ENCODE peak calls at places on chromosomes 5 and 9, in five cellular contexts. One of them, this sample, is unnamed.

GRCh38 chr5:143605403-143606005 is 202.0 kb upstream of the NR3C1 start:
- DNase-seq in posterior cingulate gyrus: no peak
- DNase-seq in amniotic epithelial cell: no peak
- DNase-seq in sciatic nerve: no peak
- DNase-seq in CD8-positive, alpha-beta T cell: no peak
- DNase-seq in this sample: peak

GRCh38 chr9:101018391-101018990 is 10.0 kb upstream of the PLPPR1 start:
- DNase-seq in posterior cingulate gyrus: no peak
- DNase-seq in amniotic epithelial cell: no peak
- DNase-seq in sciatic nerve: no peak
- DNase-seq in CD8-positive, alpha-beta T cell: no peak
- DNase-seq in this sample: no peak

GRCh38 chr5:125227333-125228075 is 481.1 kb upstream of the ZNF608 start:
- DNase-seq in posterior cingulate gyrus: no peak
- DNase-seq in amniotic epithelial cell: peak
- DNase-seq in sciatic nerve: peak
- DNase-seq in CD8-positive, alpha-beta T cell: no peak
- DNase-seq in this sample: peak

GRCh38 chr5:116032094-116032517 is at the start of gene ARL14EPL:
- DNase-seq in posterior cingulate gyrus: no peak
- DNase-seq in amniotic epithelial cell: peak
- DNase-seq in sciatic nerve: no peak
- DNase-seq in CD8-positive, alpha-beta T cell: no peak
- DNase-seq in this sample: peak

GRCh38 chr5:73812457-73812856 is 186.5 kb downstream of the ARHGEF28 start:
- DNase-seq in posterior cingulate gyrus: no peak
- DNase-seq in amniotic epithelial cell: no peak
- DNase-seq in sciatic nerve: no peak
- DNase-seq in CD8-positive, alpha-beta T cell: no peak
- DNase-seq in this sample: no peak

GRCh38 chr5:135466178-135467050 is 14.3 kb upstream of the TIFAB start:
- DNase-seq in posterior cingulate gyrus: peak
- DNase-seq in amniotic epithelial cell: peak
- DNase-seq in sciatic nerve: peak
- DNase-seq in CD8-positive, alpha-beta T cell: peak
- DNase-seq in this sample: peak

GRCh38 chr9:89179920-89180667 is 1.5 kb upstream of the SHC3 start:
- DNase-seq in posterior cingulate gyrus: peak
- DNase-seq in amniotic epithelial cell: peak
- DNase-seq in sciatic nerve: peak
- DNase-seq in CD8-positive, alpha-beta T cell: peak
- DNase-seq in this sample: peak

GRCh38 chr9:126061575-126061974 is 265.1 kb upstream of the MVB12B start:
- DNase-seq in posterior cingulate gyrus: no peak
- DNase-seq in amniotic epithelial cell: no peak
- DNase-seq in sciatic nerve: peak
- DNase-seq in CD8-positive, alpha-beta T cell: no peak
- DNase-seq in this sample: no peak

GRCh38 chr5:34467436-34467835 is 188.7 kb upstream of the RAI14 start:
- DNase-seq in posterior cingulate gyrus: no peak
- DNase-seq in amniotic epithelial cell: no peak
- DNase-seq in sciatic nerve: no peak
- DNase-seq in CD8-positive, alpha-beta T cell: no peak
- DNase-seq in this sample: no peak

GRCh38 chr5:171647900-171648253 is 137.7 kb upstream of the SMIM23 start:
- DNase-seq in posterior cingulate gyrus: no peak
- DNase-seq in amniotic epithelial cell: no peak
- DNase-seq in sciatic nerve: no peak
- DNase-seq in CD8-positive, alpha-beta T cell: no peak
- DNase-seq in this sample: peak

GRCh38 chr5:36156124-36156601 is 4.3 kb downstream of the SKP2 start:
- DNase-seq in posterior cingulate gyrus: no peak
- DNase-seq in amniotic epithelial cell: peak
- DNase-seq in sciatic nerve: no peak
- DNase-seq in CD8-positive, alpha-beta T cell: no peak
- DNase-seq in this sample: no peak

GRCh38 chr5:181099453-181100086 is 31.4 kb downstream of the OR2V1 start:
- DNase-seq in posterior cingulate gyrus: no peak
- DNase-seq in amniotic epithelial cell: no peak
- DNase-seq in sciatic nerve: no peak
- DNase-seq in CD8-positive, alpha-beta T cell: peak
- DNase-seq in this sample: no peak

GRCh38 chr9:133771486-133772482 is 33.6 kb upstream of the SARDH start:
- DNase-seq in posterior cingulate gyrus: peak
- DNase-seq in amniotic epithelial cell: no peak
- DNase-seq in sciatic nerve: peak
- DNase-seq in CD8-positive, alpha-beta T cell: peak
- DNase-seq in this sample: no peak

GRCh38 chr5:37272564-37272963 is 23.4 kb upstream of the CPLANE1 start:
- DNase-seq in posterior cingulate gyrus: no peak
- DNase-seq in amniotic epithelial cell: peak
- DNase-seq in sciatic nerve: no peak
- DNase-seq in CD8-positive, alpha-beta T cell: no peak
- DNase-seq in this sample: peak

GRCh38 chr5:177388521-177389052 is 4.4 kb downstream of the SLC34A1 start:
- DNase-seq in posterior cingulate gyrus: no peak
- DNase-seq in amniotic epithelial cell: no peak
- DNase-seq in sciatic nerve: no peak
- DNase-seq in CD8-positive, alpha-beta T cell: no peak
- DNase-seq in this sample: no peak

GRCh38 chr9:119884411-119884810 is 515.2 kb upstream of the BRINP1 start:
- DNase-seq in posterior cingulate gyrus: no peak
- DNase-seq in amniotic epithelial cell: no peak
- DNase-seq in sciatic nerve: no peak
- DNase-seq in CD8-positive, alpha-beta T cell: no peak
- DNase-seq in this sample: no peak

GRCh38 chr5:2912741-2913140 is 161.3 kb upstream of the IRX2 start:
- DNase-seq in posterior cingulate gyrus: no peak
- DNase-seq in amniotic epithelial cell: no peak
- DNase-seq in sciatic nerve: no peak
- DNase-seq in CD8-positive, alpha-beta T cell: no peak
- DNase-seq in this sample: no peak

GRCh38 chr5:139651863-139652787 is 4.0 kb downstream of the CXXC5 start:
- DNase-seq in posterior cingulate gyrus: peak
- DNase-seq in amniotic epithelial cell: peak
- DNase-seq in sciatic nerve: peak
- DNase-seq in CD8-positive, alpha-beta T cell: peak
- DNase-seq in this sample: peak

This sample was measured in choroid plexus epithelial cell.